ENCODE peak calls at places on chromosomes 6 and 20, in four cellular contexts. Q, Z, B and I are unnamed samples.

GRCh38 chr20:31644701-31645100 is 7.0 kb downstream of the COX4I2 start:
- DNase-seq in Z (no peak), B (no peak), Q (no peak), I (no peak)

GRCh38 chr6:56902551-56903464 is 52.1 kb upstream of the BEND6 start:
- DNase-seq in Q (peak), B (no peak), Z (no peak), I (peak)

GRCh38 chr6:139972116-139972515 is 597.7 kb upstream of the CITED2 start:
- DNase-seq in B (no peak), Q (no peak), Z (no peak), I (no peak)

GRCh38 chr20:43939762-43940121 is 25.1 kb downstream of the TOX2 start:
- DNase-seq in Z (no peak), Q (no peak), B (no peak), I (no peak)

GRCh38 chr6:25519856-25520255 is 132.2 kb upstream of the SCGN start:
- DNase-seq in Z (no peak), B (no peak), Q (no peak), I (no peak)

GRCh38 chr20:43949741-43950618 is 35.3 kb downstream of the TOX2 start:
- DNase-seq in Z (peak), Q (peak), B (peak), I (no peak)

GRCh38 chr6:41424370-41425058 is 89.1 kb downstream of the NCR2 start:
- DNase-seq in B (peak), Z (peak), Q (peak), I (peak)

GRCh38 chr20:32010666-32011065 is 428 bp downstream of the CCM2L start:
- DNase-seq in B (no peak), Q (no peak), Z (no peak), I (no peak)

GRCh38 chr20:31838646-31839292 is 6.6 kb downstream of the FOXS1 start:
- DNase-seq in B (no peak), Q (no peak), Z (no peak), I (peak)

GRCh38 chr6:158506577-158506976 is 53.3 kb upstream of the TMEM181 start:
- DNase-seq in B (no peak), Z (no peak), Q (no peak), I (peak)

GRCh38 chr20:44747166-44748004 is 1.7 kb downstream of the KCNK15 start:
- DNase-seq in B (no peak), Z (no peak), Q (peak), I (peak)

GRCh38 chr6:78397537-78397936 is 469.8 kb upstream of the IRAK1BP1 start:
- DNase-seq in Q (no peak), B (no peak), Z (no peak), I (no peak)

GRCh38 chr6:123009101-123009500 is 13.1 kb downstream of the CLVS2 start:
- DNase-seq in B (no peak), Q (no peak), Z (no peak), I (no peak)

GRCh38 chr20:14948416-14948815 is 611.0 kb upstream of the FLRT3 start:
- DNase-seq in B (no peak), Z (no peak), Q (no peak), I (peak)

GRCh38 chr20:37325206-37325605 is 20.7 kb upstream of the SRC start:
- DNase-seq in B (no peak), Q (no peak), Z (no peak), I (no peak)

GRCh38 chr20:59253779-59254319 is 46.6 kb upstream of the EDN3 start:
- DNase-seq in B (peak), Q (no peak), Z (no peak), I (no peak)

GRCh38 chr20:34516874-34517542 is 786 bp downstream of the DYNLRB1 start:
- DNase-seq in B (no peak), Q (peak), Z (no peak), I (no peak)

GRCh38 chr6:68094070-68094469 is 541.0 kb upstream of the ADGRB3 start:
- DNase-seq in Q (no peak), B (no peak), Z (peak), I (no peak)

GRCh38 chr20:23225407-23226060 is 125.1 kb upstream of the NXT1 start:
- DNase-seq in B (no peak), Q (peak), Z (no peak), I (no peak)

GRCh38 chr6:12733876-12734275 is 17.3 kb downstream of the PHACTR1 start:
- DNase-seq in B (no peak), Z (no peak), Q (no peak), I (no peak)

GRCh38 chr6:99514089-99514488 is 1.1 kb downstream of the USP45 start:
- DNase-seq in B (no peak), Z (no peak), Q (peak), I (peak)

GRCh38 chr6:92270365-92270764 is 1149.0 kb downstream of the EPHA7 start:
- DNase-seq in Q (no peak), Z (no peak), B (no peak), I (no peak)

GRCh38 chr6:137736048-137736846 is 130.8 kb upstream of the TNFAIP3 start:
- DNase-seq in Q (no peak), Z (no peak), B (no peak), I (no peak)

GRCh38 chr6:170522565-170523183 is 30.4 kb downstream of the PSMB1 start:
- DNase-seq in B (no peak), Q (no peak), Z (no peak), I (peak)

GRCh38 chr6:106586815-106587214 is 42.5 kb downstream of the RTN4IP1 start:
- DNase-seq in Z (no peak), B (no peak), Q (no peak), I (no peak)

GRCh38 chr20:57159193-57159851 is 107.1 kb downstream of the BMP7 start:
- DNase-seq in Z (no peak), B (no peak), Q (no peak), I (no peak)

GRCh38 chr6:10343320-10343719 is 71.6 kb downstream of the TFAP2A start:
- DNase-seq in Q (no peak), B (no peak), Z (no peak), I (no peak)

GRCh38 chr20:64143018-64143801 is 21.0 kb upstream of the MYT1 start:
- DNase-seq in Z (no peak), Q (no peak), B (no peak), I (no peak)

GRCh38 chr6:52694404-52694803 is 23.5 kb downstream of the TMEM14A start:
- DNase-seq in Q (no peak), Z (no peak), B (no peak), I (no peak)

GRCh38 chr6:71404145-71404966 is 115.7 kb downstream of the OGFRL1 start:
- DNase-seq in Z (no peak), B (no peak), Q (no peak), I (peak)

GRCh38 chr6:37242429-37243052 is 15.0 kb upstream of the TBC1D22B start:
- DNase-seq in Q (peak), B (no peak), Z (no peak), I (peak)

GRCh38 chr20:61706562-61706961 is 359.1 kb downstream of the TAF4 start:
- DNase-seq in Q (no peak), B (no peak), Z (no peak), I (no peak)

GRCh38 chr6:69391106-69391505 is 405.7 kb downstream of the LMBRD1 start:
- DNase-seq in Z (no peak), Q (no peak), B (no peak), I (no peak)

GRCh38 chr20:6698723-6699122 is 68.8 kb upstream of the BMP2 start:
- DNase-seq in B (no peak), Q (no peak), Z (no peak), I (no peak)

GRCh38 chr6:72649032-72649984 is 27.4 kb downstream of the KCNQ5 start:
- DNase-seq in Z (no peak), Q (no peak), B (no peak), I (peak)

GRCh38 chr6:32635526-32636123 is 1.6 kb upstream of the HLA-DQA1 start:
- DNase-seq in Z (no peak), B (no peak), Q (no peak), I (no peak)

GRCh38 chr6:32638521-32639219 is 1.5 kb downstream of the HLA-DQA1 start:
- DNase-seq in B (no peak), Q (no peak), Z (no peak), I (no peak)

GRCh38 chr6:32639440-32640394 is 2.5 kb downstream of the HLA-DQA1 start:
- DNase-seq in Q (no peak), Z (no peak), B (no peak), I (no peak)

GRCh38 chr6:32637219-32637880 is at the start of gene HLA-DQA1:
- DNase-seq in Q (no peak), Z (peak), B (no peak), I (no peak)

GRCh38 chr6:32637883-32638282 is 677 bp downstream of the HLA-DQA1 start:
- DNase-seq in B (no peak), Q (no peak), Z (no peak), I (no peak)
- H3K4me3 ChIP-seq in B (no peak), Q (no peak), Z (peak), I (no peak)

GRCh38 chr20:4263011-4263410 is 247.7 kb upstream of the RNF24 start:
- DNase-seq in Z (no peak), B (no peak), Q (no peak), I (no peak)
- H3K4me3 ChIP-seq in Z (no peak), B (no peak), Q (no peak), I (no peak)

GRCh38 chr6:16480780-16481179 is 242.4 kb downstream of the GMPR start:
- DNase-seq in B (no peak), Q (no peak), Z (no peak), I (no peak)

GRCh38 chr6:16476861-16477260 is 238.5 kb downstream of the GMPR start:
- DNase-seq in B (no peak), Z (no peak), Q (no peak), I (no peak)

GRCh38 chr6:16473908-16474791 is 235.8 kb downstream of the GMPR start:
- DNase-seq in Z (no peak), B (no peak), Q (no peak), I (no peak)

GRCh38 chr6:16474834-16475781 is 236.7 kb downstream of the GMPR start:
- DNase-seq in B (no peak), Z (no peak), Q (no peak), I (no peak)

DNA sequence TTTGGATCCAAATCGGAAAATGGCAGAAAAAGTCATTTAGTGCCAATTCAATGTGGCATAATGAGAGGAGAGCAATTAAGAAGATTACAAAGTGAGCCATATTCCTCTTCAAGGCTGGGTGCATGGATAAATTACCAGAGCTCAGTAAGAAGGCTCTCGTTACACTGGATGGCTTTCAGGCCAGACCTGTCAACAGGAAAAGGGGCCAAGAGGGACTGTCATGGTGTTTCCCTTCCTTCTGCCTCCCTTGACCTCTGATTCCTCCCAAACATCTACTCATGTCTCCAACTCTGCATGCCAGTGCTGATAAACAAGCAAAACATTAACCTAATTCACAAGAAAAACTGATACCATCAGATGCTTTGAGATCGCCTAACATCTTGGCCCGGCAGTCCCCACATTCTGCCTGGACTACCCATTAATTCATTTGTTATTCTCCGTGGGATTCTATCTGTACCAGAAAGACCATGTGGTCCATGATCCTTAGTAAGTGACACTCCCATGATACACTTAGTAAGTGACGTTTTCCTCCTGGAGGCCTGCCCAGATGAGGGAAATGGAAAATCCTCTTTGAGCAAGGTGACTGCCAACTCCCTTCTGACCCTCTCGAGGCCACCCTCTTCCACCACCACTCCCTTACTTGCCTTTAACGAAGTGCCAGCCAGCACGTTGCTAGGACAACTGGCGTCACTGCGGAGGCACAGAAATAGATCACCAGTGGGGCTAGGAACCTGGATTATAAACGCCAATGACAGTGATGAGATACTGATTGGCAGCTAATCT is 239.2 kb downstream of the GMPR start:
- DNase-seq in Z (no peak), Q (no peak), B (no peak), I (peak)
- H3K4me3 ChIP-seq in Z (no peak), Q (no peak), B (no peak), I (no peak)

GRCh38 chr6:168884050-168884645 is 369.5 kb downstream of the THBS2 start:
- DNase-seq in B (no peak), Z (no peak), Q (no peak), I (no peak)
- H3K4me3 ChIP-seq in B (peak), Z (no peak), Q (no peak), I (no peak)